ENCODE peak calls at places on chromosomes 2 and 18, in six cellular contexts. H, G, S, L, E and N are unnamed samples.

GRCh38 chr18:28063181-28063790 is 113.6 kb downstream of the CDH2 start:
- DNase-seq in H (no peak), G (peak), S (no peak), L (peak), E (no peak), N (peak)

GRCh38 chr2:234961784-234962183 is 10.0 kb downstream of the SH3BP4 start:
- DNase-seq in H (no peak), G (no peak), S (no peak), L (no peak), E (no peak), N (no peak)

GRCh38 chr2:232386490-232386739 is 7.9 kb downstream of the ALPP start:
- DNase-seq in H (no peak), G (no peak), S (no peak), L (no peak), E (no peak), N (no peak)

GRCh38 chr2:68834737-68835136 is 36.5 kb downstream of the BMP10 start:
- DNase-seq in H (no peak), G (no peak), S (no peak), L (no peak), E (no peak), N (no peak)

GRCh38 chr18:63107171-63107850 is 212.3 kb downstream of the BCL2 start:
- DNase-seq in H (no peak), G (no peak), S (no peak), L (no peak), E (no peak), N (no peak)

GRCh38 chr2:53460347-53460746 is 307.3 kb upstream of the CHAC2 start:
- DNase-seq in H (no peak), G (no peak), S (peak), L (peak), E (peak), N (peak)

GRCh38 chr2:170332676-170333402 is 154.9 kb downstream of the MYO3B start:
- DNase-seq in H (no peak), G (no peak), S (no peak), L (peak), E (no peak), N (no peak)

GRCh38 chr2:191386938-191387536 is 141.8 kb downstream of the MYO1B start:
- DNase-seq in H (no peak), G (peak), S (no peak), L (peak), E (no peak), N (peak)

GRCh38 chr18:62537946-62538345 is 15.1 kb downstream of the ZCCHC2 start:
- DNase-seq in H (no peak), G (no peak), S (no peak), L (peak), E (no peak), N (no peak)

GRCh38 chr2:128547667-128548066 is 229.0 kb upstream of the HS6ST1 start:
- DNase-seq in H (no peak), G (no peak), S (no peak), L (no peak), E (no peak), N (no peak)

GRCh38 chr2:174383796-174384195 is 11.7 kb upstream of the SCRN3 start:
- DNase-seq in H (no peak), G (no peak), S (no peak), L (no peak), E (no peak), N (no peak)

GRCh38 chr18:25310045-25310444 is 41.9 kb downstream of the ZNF521 start:
- DNase-seq in H (no peak), G (peak), S (no peak), L (peak), E (no peak), N (peak)

GRCh38 chr2:98608962-98609604 is 694 bp downstream of the UNC50 start:
- DNase-seq in H (no peak), G (peak), S (peak), L (peak), E (peak), N (peak)

GRCh38 chr2:153059338-153060052 is 341.1 kb downstream of the ARL6IP6 start:
- DNase-seq in H (no peak), G (no peak), S (no peak), L (peak), E (no peak), N (peak)

GRCh38 chr18:77650799-77651385 is 401.2 kb downstream of the GALR1 start:
- DNase-seq in H (peak), G (peak), S (peak), L (no peak), E (peak), N (peak)

GRCh38 chr2:120594856-120595685 is 140.6 kb upstream of the GLI2 start:
- DNase-seq in H (no peak), G (no peak), S (peak), L (peak), E (no peak), N (peak)
- H3K4me3 ChIP-seq in H (no peak), G (no peak), S (no peak), L (no peak), E (no peak), N (no peak)

DNA sequence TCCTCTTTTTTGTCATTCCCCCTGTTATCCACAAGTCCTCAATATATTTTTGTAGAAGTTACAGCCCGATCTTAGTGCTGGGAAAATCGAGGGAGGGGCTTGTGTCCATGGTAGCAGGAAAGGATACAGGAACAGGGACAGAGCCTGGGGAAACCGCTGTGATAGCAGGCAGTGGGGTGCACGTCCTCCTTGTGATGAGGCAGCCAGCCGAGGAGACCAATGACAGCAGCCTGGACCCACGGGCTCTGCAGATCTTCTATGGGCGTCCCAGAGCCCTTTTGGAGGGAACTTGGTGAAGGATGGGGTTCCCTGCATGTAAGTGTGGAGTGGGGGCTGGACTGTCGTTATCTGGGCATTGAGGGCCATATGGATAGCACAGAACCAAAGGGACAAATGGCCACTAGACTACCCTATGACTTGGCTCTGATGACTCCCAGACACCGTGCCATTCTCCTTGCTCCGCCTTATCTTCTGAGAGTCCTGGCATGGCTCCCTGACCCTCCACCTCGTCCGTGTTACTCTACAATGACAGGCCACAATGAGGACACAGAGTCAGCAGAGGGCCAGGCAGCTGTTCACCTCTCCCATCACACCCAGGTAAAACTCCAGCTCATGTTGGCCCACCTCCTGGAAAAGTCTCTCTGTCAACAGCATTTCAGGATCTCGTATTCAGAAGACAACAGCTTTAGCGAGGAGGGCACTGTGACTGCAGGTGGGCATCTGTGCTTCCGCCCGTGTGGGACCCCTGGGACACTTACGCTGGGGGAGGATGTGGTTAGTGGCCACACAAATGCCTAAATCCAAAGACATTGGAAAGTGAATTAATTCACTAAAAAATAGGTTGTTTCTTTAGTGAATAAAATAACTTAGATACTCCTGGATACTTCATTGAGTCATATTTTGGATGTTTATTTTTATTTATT is 100.1 kb downstream of the VAPA start:
- DNase-seq in H (no peak), G (no peak), S (no peak), L (no peak), E (peak), N (no peak)
- H3K27ac ChIP-seq in H (no peak), G (no peak), S (no peak), L (no peak), E (peak), N (no peak)

GRCh38 chr2:37928377-37928776 is 3.3 kb downstream of the RMDN2 start:
- DNase-seq in H (no peak), G (no peak), S (no peak), L (no peak), E (no peak), N (no peak)
- H3K4me3 ChIP-seq in H (no peak), G (no peak), S (no peak), L (no peak), E (no peak), N (no peak)

DNA sequence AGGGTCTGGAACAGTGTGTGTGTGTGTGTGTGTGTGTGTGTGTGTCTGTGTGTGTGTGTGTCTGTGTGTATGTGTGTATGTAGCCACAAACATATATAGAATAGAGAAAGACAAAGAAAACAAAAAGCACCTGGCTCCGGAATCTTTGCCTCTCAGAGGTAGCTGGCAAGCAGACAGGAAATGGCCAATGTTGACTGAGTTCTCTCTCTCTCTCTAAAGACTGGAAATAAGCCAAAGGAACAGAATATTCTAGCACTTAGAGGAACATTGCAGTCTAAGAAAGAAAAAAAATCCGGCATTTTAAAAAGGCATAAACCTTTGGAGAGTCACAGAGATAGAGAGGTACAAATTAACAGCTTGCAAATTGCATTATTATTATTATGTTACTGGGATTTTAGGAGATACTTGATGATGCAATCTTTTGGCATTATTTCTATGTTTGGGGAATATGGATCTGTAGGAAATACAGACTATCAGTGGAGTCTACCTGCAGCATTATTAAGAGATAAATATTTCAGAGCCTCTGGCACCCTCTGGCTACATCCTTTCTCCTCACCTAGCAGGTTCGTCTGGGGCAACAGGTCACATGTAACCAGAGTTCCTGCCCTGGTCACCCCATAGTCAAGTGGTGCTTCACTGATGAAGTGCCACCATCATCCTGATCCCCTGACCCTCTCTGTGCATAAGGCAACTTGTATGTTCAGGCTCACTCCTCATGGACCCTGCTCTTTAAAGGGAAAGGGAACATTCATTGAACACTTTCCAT is 318.9 kb upstream of the ACVR2A start:
- DNase-seq in H (no peak), G (peak), S (no peak), L (peak), E (no peak), N (no peak)
- H3K27ac ChIP-seq in H (no peak), G (no peak), S (no peak), L (no peak), E (no peak), N (no peak)

DNA sequence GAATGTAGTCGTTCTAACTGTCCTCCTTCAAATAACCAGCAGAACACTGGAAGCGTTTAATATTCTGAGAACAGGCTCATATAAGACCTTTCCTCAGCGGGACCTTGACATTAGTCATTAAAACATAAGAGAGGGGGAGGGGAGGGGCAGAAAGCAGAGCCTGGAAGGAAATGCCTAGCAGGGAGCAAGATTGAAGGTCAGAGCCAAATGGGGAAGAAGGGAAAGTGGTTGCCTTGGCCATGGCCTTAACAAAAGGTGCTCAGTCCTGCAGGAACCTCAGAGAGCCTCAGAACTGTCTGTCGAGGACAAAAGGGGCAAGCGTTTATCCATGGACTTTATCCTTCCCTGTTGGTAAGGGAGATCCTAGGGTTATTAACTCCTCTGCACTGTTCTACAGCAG is 851 bp upstream of the PLA2R1 start:
- DNase-seq in H (no peak), G (peak), S (no peak), L (no peak), E (no peak), N (peak)
- H3K4me3 ChIP-seq in H (no peak), G (no peak), S (no peak), L (no peak), E (no peak), N (peak)

DNA sequence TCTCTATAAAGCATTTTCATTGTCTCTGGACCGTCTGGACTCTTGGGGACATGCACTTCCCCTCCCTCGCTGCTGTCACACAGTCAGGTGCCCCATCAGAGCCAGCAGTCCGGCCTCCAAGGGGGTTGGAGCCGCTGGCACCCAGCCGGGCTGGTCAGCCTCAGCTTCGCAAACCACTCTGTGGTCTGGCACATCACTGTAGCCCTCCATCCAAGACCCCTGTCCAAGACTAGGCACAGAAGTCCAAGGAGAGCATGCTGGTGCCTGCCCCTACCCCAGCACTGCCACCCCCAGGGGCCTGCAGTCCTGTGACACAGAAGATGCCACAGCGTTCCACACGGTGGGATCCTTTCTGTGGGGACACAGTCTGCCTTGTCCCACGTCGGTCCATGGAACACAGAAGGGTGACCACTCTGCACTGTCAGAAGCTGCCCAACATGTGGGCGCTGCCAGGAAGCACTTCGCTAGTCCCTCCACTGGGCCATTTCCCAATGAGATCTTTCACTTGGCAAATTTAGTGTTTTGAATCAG is 114.8 kb upstream of the GPC1 start:
- DNase-seq in H (no peak), G (no peak), S (no peak), L (no peak), E (no peak), N (peak)
- H3K27ac ChIP-seq in H (no peak), G (no peak), S (no peak), L (no peak), E (no peak), N (peak)

GRCh38 chr18:48928787-48929186 is 22.0 kb downstream of the SMAD7 start:
- DNase-seq in H (peak), G (no peak), S (peak), L (peak), E (peak), N (peak)

GRCh38 chr18:48930926-48931325 is 19.8 kb downstream of the SMAD7 start:
- DNase-seq in H (no peak), G (no peak), S (no peak), L (no peak), E (no peak), N (peak)

GRCh38 chr18:48929951-48930713 is 20.6 kb downstream of the SMAD7 start:
- DNase-seq in H (no peak), G (peak), S (peak), L (no peak), E (no peak), N (peak)

GRCh38 chr18:48927286-48928080 is 23.3 kb downstream of the SMAD7 start:
- DNase-seq in H (no peak), G (no peak), S (no peak), L (no peak), E (no peak), N (peak)

DNA sequence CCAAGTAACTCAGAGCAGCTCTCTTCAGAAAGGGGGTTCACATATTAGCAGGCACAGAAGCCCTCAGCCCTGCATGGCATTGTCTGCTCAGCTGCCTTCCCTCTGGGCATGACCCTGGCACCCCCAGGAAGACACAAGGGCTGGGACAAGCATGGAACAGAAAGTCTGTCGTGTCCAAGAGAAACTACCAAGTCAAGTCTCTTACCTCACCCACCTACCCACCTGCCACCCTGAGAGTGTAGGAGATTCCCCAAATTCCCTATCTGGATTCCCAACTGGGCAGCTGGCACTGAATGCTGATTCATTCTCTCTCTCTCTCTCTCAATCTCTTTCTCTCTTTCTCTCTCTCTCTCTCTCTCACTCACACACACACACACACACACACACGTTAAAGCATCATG is 21.6 kb downstream of the SMAD7 start:
- DNase-seq in H (no peak), G (no peak), S (no peak), L (peak), E (no peak), N (peak)
- H3K4me3 ChIP-seq in H (no peak), G (no peak), S (no peak), L (no peak), E (no peak), N (peak)

GRCh38 chr2:118145207-118145606 is 56.9 kb downstream of the INSIG2 start:
- DNase-seq in H (no peak), G (no peak), S (no peak), L (peak), E (no peak), N (no peak)

GRCh38 chr2:118148133-118148532 is 59.9 kb downstream of the INSIG2 start:
- DNase-seq in H (no peak), G (no peak), S (no peak), L (no peak), E (no peak), N (no peak)

GRCh38 chr2:118145806-118146205 is 57.5 kb downstream of the INSIG2 start:
- DNase-seq in H (no peak), G (no peak), S (no peak), L (no peak), E (no peak), N (no peak)

GRCh38 chr2:118148809-118149208 is 60.5 kb downstream of the INSIG2 start:
- DNase-seq in H (no peak), G (peak), S (no peak), L (no peak), E (no peak), N (peak)

DNA sequence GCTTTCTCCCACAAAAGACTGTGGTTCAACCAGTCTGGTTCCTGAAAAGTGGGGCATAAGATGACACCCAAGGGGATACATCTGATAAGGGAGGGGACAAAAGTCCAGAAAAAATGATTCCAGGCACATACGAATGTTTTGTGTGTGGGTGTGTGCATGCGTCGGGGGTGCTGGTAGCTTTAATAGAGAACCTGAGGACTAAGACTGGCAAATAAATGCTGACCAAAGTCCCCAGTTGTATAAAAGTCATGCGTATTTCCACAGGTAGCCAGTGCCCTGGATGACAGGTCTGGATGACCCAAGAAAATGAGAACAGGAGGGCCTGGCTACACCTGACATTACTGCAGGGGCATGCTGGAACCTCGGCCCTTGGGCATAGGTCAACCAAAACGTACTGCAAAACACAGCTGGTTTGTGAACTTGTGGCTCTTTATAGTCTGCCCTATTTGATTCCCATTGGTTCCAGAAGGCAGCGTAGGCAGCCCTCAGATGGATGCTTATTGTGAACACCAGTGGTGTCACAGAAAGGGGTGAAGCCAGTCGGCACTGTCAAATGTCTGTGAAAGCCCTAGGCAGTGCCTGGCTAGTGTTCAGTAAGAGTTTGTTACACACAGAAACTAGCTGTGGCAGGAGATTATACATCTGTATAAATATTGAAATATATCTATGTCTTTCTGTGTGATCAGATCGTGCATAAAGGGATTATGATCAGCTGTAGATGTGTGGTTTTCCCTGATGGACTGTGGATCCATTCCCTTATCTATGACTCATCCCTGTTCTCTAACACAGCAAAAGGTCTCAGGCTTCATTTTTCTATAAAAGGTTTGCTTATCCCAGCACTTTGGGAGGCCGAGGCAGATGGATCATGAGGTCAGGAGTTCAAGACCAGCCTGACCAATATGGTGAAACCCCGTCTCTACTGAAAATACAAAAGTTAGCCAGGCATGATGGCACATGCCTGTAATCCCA is 58.3 kb downstream of the INSIG2 start:
- DNase-seq in H (no peak), G (no peak), S (no peak), L (no peak), E (no peak), N (no peak)
- H3K27ac ChIP-seq in H (no peak), G (no peak), S (no peak), L (no peak), E (no peak), N (no peak)

DNA sequence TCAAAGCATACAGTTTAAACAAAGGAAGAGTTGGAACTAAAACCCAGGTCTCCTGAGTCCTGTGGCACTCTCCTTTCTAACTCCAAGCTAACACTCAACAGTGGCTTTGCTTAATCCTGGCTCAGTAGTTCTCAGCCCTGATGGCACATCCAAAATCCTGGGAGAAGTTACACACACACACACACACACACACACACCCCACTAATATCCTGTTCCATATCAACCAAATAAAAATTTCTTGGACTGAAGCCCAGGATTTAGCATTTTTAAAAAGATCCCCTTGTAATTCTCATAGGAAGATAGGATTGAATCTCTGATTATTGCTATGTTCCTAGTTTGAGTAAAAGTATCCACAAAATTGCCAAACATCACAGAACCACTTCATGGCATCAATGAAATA is 136.1 kb upstream of the RIOK3 start:
- DNase-seq in H (no peak), G (peak), S (no peak), L (no peak), E (no peak), N (no peak)
- H3K4me3 ChIP-seq in H (no peak), G (no peak), S (no peak), L (no peak), E (no peak), N (no peak)